ENCODE peak calls at places on chromosome 12, in nine cellular contexts. S, R, N, O, L, D, M, B and P are unnamed samples. For H3K9me3, the result is how much of the 10 kb centered on the place peaks cover.

GRCh38 chr12:43578782-43579181 is 26.8 kb upstream of the ADAMTS20 start:
- DNase-seq in S (no peak), R (no peak), N (no peak), O (no peak), L (no peak), D (no peak), M (no peak), B (no peak), P (no peak)

GRCh38 chr12:26273811-26274210 is 78.4 kb downstream of the SSPN start:
- DNase-seq in S (no peak), R (no peak), N (no peak), O (no peak), L (no peak), D (no peak), M (no peak), B (no peak), P (no peak)

GRCh38 chr12:57258977-57259970 is 8.3 kb upstream of the STAC3 start:
- DNase-seq in S (no peak), R (no peak), N (no peak), O (no peak), L (no peak), D (no peak), M (no peak), B (no peak), P (no peak)

GRCh38 chr12:53495903-53496751 is 3.1 kb downstream of the MAP3K12 start:
- DNase-seq in S (no peak), R (peak), N (peak), O (no peak), L (peak), D (no peak), M (no peak), B (peak), P (no peak)

GRCh38 chr12:25436206-25436912 is 116.7 kb downstream of the LMNTD1 start:
- DNase-seq in S (peak), R (no peak), N (no peak), O (peak), L (no peak), D (peak), M (no peak), B (no peak), P (no peak)

GRCh38 chr12:123267991-123268843 is 3.4 kb downstream of the CDK2AP1 start:
- DNase-seq in S (no peak), R (peak), N (no peak), O (no peak), L (no peak), D (peak), M (peak), B (no peak), P (no peak)

GRCh38 chr12:95304673-95305198 is 87.1 kb downstream of the VEZT start:
- DNase-seq in S (no peak), R (no peak), N (no peak), O (no peak), L (no peak), D (no peak), M (no peak), B (no peak), P (no peak)

GRCh38 chr12:57549909-57550627 is at the start of gene KIF5A:
- DNase-seq in S (no peak), R (peak), N (no peak), O (no peak), L (no peak), D (peak), M (peak), B (no peak), P (no peak)

GRCh38 chr12:71024827-71025226 is 104.3 kb upstream of the PTPRR start:
- DNase-seq in S (no peak), R (no peak), N (no peak), O (no peak), L (no peak), D (no peak), M (no peak), B (no peak), P (no peak)

GRCh38 chr12:7113389-7113871 is 4.4 kb upstream of the C1RL start:
- DNase-seq in S (no peak), R (peak), N (peak), O (no peak), L (no peak), D (peak), M (no peak), B (peak), P (no peak)

GRCh38 chr12:82608706-82609105 is 78.0 kb upstream of the TMTC2 start:
- DNase-seq in S (no peak), R (no peak), N (no peak), O (no peak), L (no peak), D (no peak), M (no peak), B (no peak), P (no peak)

GRCh38 chr12:91023326-91024004 is 18.7 kb upstream of the EPYC start:
- DNase-seq in S (no peak), R (no peak), N (no peak), O (no peak), L (no peak), D (no peak), M (no peak), B (no peak), P (no peak)

GRCh38 chr12:113186033-113186365 is 478 bp downstream of the RITA1 start:
- DNase-seq in S (no peak), R (no peak), N (no peak), O (no peak), L (no peak), D (no peak), M (no peak), B (no peak), P (no peak)

GRCh38 chr12:6821271-6821673 is 349 bp upstream of the GPR162 start:
- DNase-seq in S (no peak), R (peak), N (peak), O (peak), L (no peak), D (peak), M (no peak), B (peak), P (peak)

GRCh38 chr12:98373019-98373554 is 142.3 kb upstream of the TMPO start:
- DNase-seq in S (peak), R (no peak), N (no peak), O (no peak), L (no peak), D (peak), M (no peak), B (no peak), P (no peak)

GRCh38 chr12:78636253-78636855 is 228.2 kb upstream of the SYT1 start:
- DNase-seq in S (no peak), R (no peak), N (no peak), O (no peak), L (no peak), D (no peak), M (no peak), B (no peak), P (no peak)

GRCh38 chr12:108594-108993 is 42.0 kb downstream of the IQSEC3 start:
- DNase-seq in S (no peak), R (peak), N (peak), O (no peak), L (no peak), D (peak), M (no peak), B (no peak), P (no peak)

GRCh38 chr12:123396954-123397353 is 13.0 kb downstream of the KMT5A start:
- DNase-seq in S (no peak), R (peak), N (no peak), O (peak), L (no peak), D (no peak), M (no peak), B (no peak), P (no peak)

GRCh38 chr12:42261708-42262107 is 23.7 kb upstream of the YAF2 start:
- DNase-seq in S (no peak), R (no peak), N (no peak), O (no peak), L (no peak), D (no peak), M (no peak), B (no peak), P (no peak)

GRCh38 chr12:67752226-67752732 is 103.7 kb downstream of the DYRK2 start:
- DNase-seq in S (no peak), R (no peak), N (no peak), O (no peak), L (no peak), D (no peak), M (no peak), B (no peak), P (no peak)

GRCh38 chr12:123030686-123031085 is 50.2 kb downstream of the ARL6IP4 start:
- DNase-seq in S (no peak), R (no peak), N (no peak), O (no peak), L (no peak), D (no peak), M (no peak), B (no peak), P (no peak)

GRCh38 chr12:103560604-103561101 is 26.4 kb upstream of the STAB2 start:
- DNase-seq in S (peak), R (no peak), N (no peak), O (no peak), L (no peak), D (no peak), M (no peak), B (no peak), P (peak)

GRCh38 chr12:104199964-104200363 is 15.6 kb upstream of the TXNRD1 start:
- DNase-seq in S (no peak), R (no peak), N (no peak), O (no peak), L (no peak), D (no peak), M (no peak), B (no peak), P (no peak)

GRCh38 chr12:122407208-122407607 is 15.3 kb downstream of the CLIP1 start:
- DNase-seq in S (no peak), R (no peak), N (no peak), O (no peak), L (no peak), D (no peak), M (no peak), B (no peak), P (no peak)

GRCh38 chr12:77213316-77213715 is 147.9 kb upstream of the E2F7 start:
- DNase-seq in S (no peak), R (peak), N (no peak), O (no peak), L (no peak), D (no peak), M (no peak), B (no peak), P (no peak)

GRCh38 chr12:76713130-76713529 is 50.8 kb upstream of the ZDHHC17 start:
- DNase-seq in S (no peak), R (no peak), N (no peak), O (no peak), L (no peak), D (no peak), M (no peak), B (no peak), P (no peak)

GRCh38 chr12:13661005-13661887 is 320.2 kb downstream of the GRIN2B start:
- DNase-seq in S (peak), R (peak), N (peak), O (peak), L (peak), D (peak), M (no peak), B (no peak), P (no peak)

GRCh38 chr12:52327086-52327829 is 6.1 kb upstream of the KRT83 start:
- DNase-seq in S (peak), R (peak), N (peak), O (peak), L (peak), D (peak), M (peak), B (peak), P (no peak)

GRCh38 chr12:32039341-32039740 is 67.3 kb upstream of the BICD1 start:
- DNase-seq in S (no peak), R (no peak), N (no peak), O (no peak), L (no peak), D (peak), M (no peak), B (no peak), P (no peak)

GRCh38 chr12:124140889-124141550 is 153.9 kb upstream of the RFLNA start:
- DNase-seq in S (no peak), R (no peak), N (no peak), O (no peak), L (no peak), D (no peak), M (no peak), B (no peak), P (no peak)

GRCh38 chr12:49051777-49052438 is 8.7 kb downstream of the KMT2D start:
- DNase-seq in S (no peak), R (no peak), N (no peak), O (no peak), L (no peak), D (no peak), M (peak), B (no peak), P (no peak)

GRCh38 chr12:113724703-113725556 is 241.2 kb downstream of the RBM19 start:
- DNase-seq in S (no peak), R (no peak), N (no peak), O (no peak), L (no peak), D (peak), M (no peak), B (no peak), P (no peak)

GRCh38 chr12:57456145-57456700 is 1.1 kb downstream of the INHBE start:
- DNase-seq in S (no peak), R (no peak), N (no peak), O (peak), L (no peak), D (no peak), M (peak), B (no peak), P (no peak)

GRCh38 chr12:110689601-110690430 is 901 bp upstream of the HVCN1 start:
- DNase-seq in S (no peak), R (peak), N (peak), O (no peak), L (no peak), D (no peak), M (peak), B (no peak), P (no peak)

GRCh38 chr12:110686294-110686903 is 2.5 kb downstream of the HVCN1 start:
- DNase-seq in S (no peak), R (no peak), N (peak), O (no peak), L (no peak), D (no peak), M (peak), B (no peak), P (no peak)

GRCh38 chr12:110687770-110688169 is 1.1 kb downstream of the HVCN1 start:
- DNase-seq in S (no peak), R (no peak), N (peak), O (no peak), L (no peak), D (no peak), M (peak), B (no peak), P (no peak)

GRCh38 chr12:110688446-110689001 is 391 bp downstream of the HVCN1 start:
- DNase-seq in S (no peak), R (no peak), N (no peak), O (no peak), L (no peak), D (no peak), M (no peak), B (no peak), P (no peak)

GRCh38 chr12:110689002-110689600 is at the start of gene HVCN1:
- DNase-seq in S (no peak), R (peak), N (peak), O (peak), L (no peak), D (peak), M (peak), B (peak), P (no peak)
- TF ChIP-seq POLR2AphosphoS5 in S (no peak), R (no peak), N (peak), O (no peak), L (no peak), D (no peak), M (peak), B (no peak), P (no peak)

GRCh38 chr12:133201888-133202287 is 20.6 kb downstream of the ZNF268 start:
- DNase-seq in S (no peak), R (no peak), N (no peak), O (no peak), L (no peak), D (no peak), M (no peak), B (no peak), P (no peak)

GRCh38 chr12:133204264-133204603 is 22.9 kb downstream of the ZNF268 start:
- DNase-seq in S (no peak), R (no peak), N (no peak), O (no peak), L (no peak), D (no peak), M (no peak), B (no peak), P (no peak)

GRCh38 chr12:133202493-133203343 is 21.4 kb downstream of the ZNF268 start:
- DNase-seq in S (no peak), R (no peak), N (no peak), O (no peak), L (no peak), D (no peak), M (no peak), B (no peak), P (no peak)

GRCh38 chr12:133206390-133206789 is 25.1 kb downstream of the ZNF268 start:
- DNase-seq in S (no peak), R (no peak), N (no peak), O (no peak), L (no peak), D (no peak), M (no peak), B (no peak), P (no peak)

DNA sequence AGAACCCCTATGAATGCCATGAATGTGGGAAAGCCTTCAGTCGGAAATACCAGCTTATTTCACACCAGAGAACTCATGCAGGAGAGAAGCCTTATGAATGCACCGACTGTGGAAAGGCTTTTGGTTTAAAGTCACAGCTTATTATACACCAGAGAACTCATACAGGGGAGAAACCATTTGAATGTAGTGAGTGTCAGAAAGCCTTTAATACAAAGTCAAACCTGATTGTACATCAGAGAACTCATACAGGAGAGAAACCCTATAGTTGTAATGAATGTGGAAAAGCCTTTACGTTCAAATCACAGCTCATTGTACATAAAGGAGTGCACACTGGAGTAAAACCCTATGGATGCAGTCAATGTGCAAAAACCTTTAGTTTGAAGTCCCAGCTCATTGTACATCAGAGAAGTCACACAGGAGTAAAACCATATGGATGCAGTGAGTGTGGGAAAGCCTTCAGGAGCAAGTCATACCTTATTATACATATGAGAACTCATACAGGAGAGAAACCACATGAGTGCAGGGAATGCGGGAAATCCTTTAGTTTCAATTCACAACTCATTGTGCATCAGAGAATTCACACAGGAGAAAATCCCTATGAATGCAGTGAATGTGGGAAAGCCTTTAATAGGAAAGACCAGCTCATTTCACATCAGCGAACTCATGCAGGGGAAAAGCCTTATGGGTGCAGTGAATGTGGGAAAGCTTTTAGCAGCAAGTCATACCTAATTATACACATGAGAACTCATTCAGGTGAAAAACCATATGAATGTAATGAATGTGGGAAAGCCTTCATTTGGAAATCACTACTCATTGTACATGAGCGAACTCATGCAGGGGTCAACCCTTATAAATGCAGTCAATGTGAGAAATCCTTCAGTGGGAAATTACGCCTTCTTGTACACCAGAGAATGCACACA is 22.3 kb downstream of the ZNF268 start:
- DNase-seq in S (no peak), R (no peak), N (no peak), O (no peak), L (no peak), D (no peak), M (no peak), B (no peak), P (no peak)
- H3K9me3 ChIP-seq in S (half or more), R (half or more), N (half or more), O (under half), L (half or more), D (half or more), M (half or more), B (half or more), P (half or more)

GRCh38 chr12:22974865-22975264 is 349.9 kb downstream of the ETNK1 start:
- DNase-seq in S (peak), R (no peak), N (no peak), O (no peak), L (no peak), D (no peak), M (no peak), B (no peak), P (no peak)
- H3K27ac ChIP-seq in S (no peak), R (no peak), N (no peak), O (no peak), L (no peak), D (no peak), M (no peak), B (no peak), P (no peak)

GRCh38 chr12:62912644-62913043 is 22.3 kb downstream of the PPM1H start:
- DNase-seq in S (no peak), R (no peak), N (no peak), O (peak), L (no peak), D (no peak), M (no peak), B (no peak), P (peak)

GRCh38 chr12:62908667-62909066 is 26.3 kb downstream of the PPM1H start:
- DNase-seq in S (no peak), R (no peak), N (no peak), O (no peak), L (no peak), D (no peak), M (no peak), B (no peak), P (peak)

GRCh38 chr12:62911288-62911687 is 23.7 kb downstream of the PPM1H start:
- DNase-seq in S (no peak), R (no peak), N (no peak), O (no peak), L (no peak), D (no peak), M (no peak), B (no peak), P (peak)

GRCh38 chr12:62909340-62909739 is 25.6 kb downstream of the PPM1H start:
- DNase-seq in S (no peak), R (no peak), N (no peak), O (no peak), L (no peak), D (no peak), M (no peak), B (no peak), P (peak)

GRCh38 chr12:62910549-62911169 is 24.3 kb downstream of the PPM1H start:
- DNase-seq in S (no peak), R (no peak), N (no peak), O (no peak), L (no peak), D (no peak), M (no peak), B (no peak), P (peak)
- TF ChIP-seq POLR2AphosphoS5 in S (no peak), R (no peak), N (no peak), O (no peak), L (no peak), D (no peak), M (no peak), B (no peak), P (no peak)

DNA sequence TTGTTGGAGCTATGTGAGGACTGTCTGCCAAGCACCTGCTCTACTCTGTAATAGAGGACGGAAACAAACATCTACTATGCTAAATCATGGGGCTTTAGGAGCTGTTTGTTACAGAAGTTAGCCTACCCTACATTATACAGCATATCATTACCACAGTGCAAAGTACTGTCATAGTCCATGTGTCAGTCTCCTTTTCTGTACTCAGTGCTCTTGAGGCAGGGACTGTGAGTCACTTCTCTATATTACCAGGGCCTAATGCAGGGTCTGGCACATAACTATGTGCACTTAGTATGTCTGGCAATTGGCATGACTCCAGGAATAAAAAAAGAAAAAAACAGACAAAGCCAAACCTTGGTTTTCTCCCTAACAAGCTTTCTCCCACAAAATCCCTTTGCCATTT is 95.0 kb downstream of the RPAP3 start:
- DNase-seq in S (no peak), R (no peak), N (no peak), O (no peak), L (no peak), D (no peak), M (no peak), B (no peak), P (no peak)
- H3K9me3 ChIP-seq in S (under half), R (under half), N (under half), O (under half), L (under half), D (under half), M (under half), B (under half), P (under half)